ENCODE peak calls at places on chromosomes 5 and 9, in eight cellular contexts. V is foreskin fibroblast, O is retinal pigment epithelial cell, Q is GM23248, C is gastrocnemius medialis, N is aorta, J is left lung, K is astrocyte. W is an unnamed sample.

GRCh38 chr9:119698535-119698934 is 329.3 kb upstream of the BRINP1 start:
- DNase-seq in C (no peak), Q (no peak), J (no peak), K (no peak), V (no peak), N (no peak), O (no peak), W (no peak)

GRCh38 chr5:155250601-155251000 is 237.0 kb downstream of the KIF4B start:
- DNase-seq in K (no peak), N (no peak), J (no peak), Q (no peak), C (no peak), V (no peak), O (no peak), W (no peak)

GRCh38 chr9:133795049-133795448 is 56.9 kb upstream of the SARDH start:
- DNase-seq in V (no peak), J (no peak), K (no peak), C (no peak), Q (no peak), N (no peak), O (no peak), W (no peak)

GRCh38 chr5:176535655-176536131 is 1.5 kb downstream of the RNF44 start:
- DNase-seq in V (no peak), O (no peak), C (no peak), Q (peak), N (no peak), K (no peak), J (no peak), W (no peak)

GRCh38 chr5:1337490-1338195 is 7.3 kb downstream of the CLPTM1L start:
- DNase-seq in Q (no peak), C (no peak), N (peak), J (peak), K (no peak), O (no peak), V (no peak), W (no peak)

GRCh38 chr9:87792831-87793288 is 66.9 kb downstream of the CTSL start:
- DNase-seq in Q (peak), C (peak), O (peak), K (peak), J (peak), N (peak), V (peak), W (peak)

GRCh38 chr5:64502181-64502580 is 3.6 kb upstream of the RGS7BP start:
- DNase-seq in Q (no peak), C (no peak), J (no peak), V (no peak), N (no peak), K (no peak), O (no peak), W (no peak)

GRCh38 chr9:135696446-135696845 is 2.8 kb downstream of the SOHLH1 start:
- DNase-seq in K (no peak), O (no peak), Q (no peak), J (no peak), N (no peak), V (no peak), C (no peak), W (no peak)

GRCh38 chr5:7763621-7764072 is 87.3 kb downstream of the CFAP90 start:
- DNase-seq in V (no peak), J (no peak), C (peak), Q (no peak), K (no peak), O (no peak), N (no peak), W (no peak)

GRCh38 chr5:137470111-137470920 is 28.8 kb downstream of the SPOCK1 start:
- DNase-seq in K (peak), O (no peak), V (peak), Q (peak), J (no peak), N (peak), C (peak), W (no peak)

GRCh38 chr5:159533197-159533596 is 202.9 kb upstream of the IL12B start:
- DNase-seq in O (no peak), C (no peak), V (peak), J (no peak), Q (peak), N (no peak), K (peak), W (no peak)

GRCh38 chr5:141534492-141535213 is 45.8 kb downstream of the PCDHGC5 start:
- DNase-seq in N (no peak), K (no peak), Q (no peak), O (no peak), V (no peak), J (no peak), C (no peak), W (no peak)

GRCh38 chr5:69209607-69210006 is 20.2 kb downstream of the CENPH start:
- DNase-seq in N (no peak), O (no peak), C (no peak), V (no peak), J (no peak), Q (peak), K (no peak), W (no peak)

GRCh38 chr5:14750712-14751111 is 86.2 kb downstream of the OTULIN start:
- DNase-seq in V (no peak), Q (no peak), C (no peak), J (no peak), N (no peak), O (no peak), K (no peak), W (no peak)

GRCh38 chr5:6583049-6583880 is 49.6 kb downstream of the NSUN2 start:
- DNase-seq in O (peak), C (no peak), J (peak), K (no peak), N (no peak), V (peak), Q (peak), W (no peak)

GRCh38 chr5:28468121-28468520 is 1429.7 kb upstream of the CDH9 start:
- DNase-seq in Q (no peak), V (no peak), K (no peak), O (no peak), N (no peak), J (no peak), C (no peak), W (no peak)

GRCh38 chr5:58019614-58020013 is 440.3 kb downstream of the PLK2 start:
- DNase-seq in Q (no peak), K (peak), C (peak), J (no peak), O (no peak), N (peak), V (peak), W (peak)

GRCh38 chr5:4942831-4943178 is 197.3 kb upstream of the ADAMTS16 start:
- DNase-seq in V (no peak), J (no peak), Q (no peak), K (no peak), C (no peak), N (no peak), O (no peak), W (no peak)

GRCh38 chr5:17315710-17316221 is 98.3 kb downstream of the BASP1 start:
- DNase-seq in O (no peak), J (no peak), K (peak), N (no peak), C (no peak), V (peak), Q (peak), W (no peak)

GRCh38 chr5:40490464-40491083 is 189.1 kb upstream of the PTGER4 start:
- DNase-seq in Q (no peak), N (no peak), O (peak), K (no peak), V (no peak), J (no peak), C (no peak), W (no peak)

GRCh38 chr9:74645007-74645639 is 148.0 kb downstream of the RORB start:
- DNase-seq in N (no peak), Q (peak), V (no peak), J (no peak), K (no peak), O (no peak), C (no peak), W (no peak)

GRCh38 chr9:116099821-116100220 is 53.8 kb upstream of the PAPPA start:
- DNase-seq in O (no peak), V (no peak), Q (peak), J (no peak), K (peak), C (no peak), N (no peak), W (no peak)

GRCh38 chr5:54309237-54309636 is 1.1 kb downstream of the ARL15 start:
- DNase-seq in J (no peak), V (no peak), O (no peak), C (no peak), K (no peak), N (no peak), Q (peak), W (peak)

GRCh38 chr9:136093995-136094881 is 851 bp downstream of the NACC2 start:
- DNase-seq in J (peak), C (peak), K (peak), N (peak), Q (peak), O (no peak), V (peak), W (peak)

GRCh38 chr5:105970919-105971318 is 1699.8 kb downstream of the EFNA5 start:
- DNase-seq in O (no peak), Q (no peak), K (no peak), J (no peak), N (no peak), C (no peak), V (no peak), W (no peak)

GRCh38 chr5:59588922-59589321 is 304.6 kb downstream of the PDE4D start:
- DNase-seq in J (no peak), C (no peak), O (no peak), K (peak), Q (peak), V (peak), N (no peak), W (no peak)

DNA sequence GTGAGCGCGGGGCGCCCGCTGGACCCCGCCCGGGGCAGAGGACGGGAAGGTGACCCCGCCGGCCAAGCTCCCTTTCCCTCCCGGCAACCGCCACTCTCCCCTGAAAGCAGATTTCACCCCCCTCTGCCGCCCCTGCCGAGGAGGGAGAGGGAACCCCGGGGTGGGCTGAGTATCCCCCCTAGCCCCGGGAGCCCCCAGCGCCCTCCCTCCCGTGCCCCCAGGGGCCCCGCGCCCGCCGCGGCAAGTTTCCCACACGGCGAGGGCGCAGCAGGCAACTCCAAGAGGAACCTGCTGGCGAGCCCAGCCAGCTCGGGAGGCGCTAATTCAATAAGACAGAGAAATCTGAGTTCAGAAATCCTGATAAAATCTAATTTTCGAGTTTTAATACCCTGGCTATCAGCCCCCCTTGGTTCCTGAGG is 1.6 kb downstream of the NTNG2 start:
- DNase-seq in V (no peak), N (no peak), Q (peak), C (no peak), J (peak), K (no peak), O (no peak), W (no peak)
- H3K4me3 ChIP-seq in V (no peak), N (peak), Q (peak), C (peak), J (no peak), K (no peak), O (no peak), W (peak)

DNA sequence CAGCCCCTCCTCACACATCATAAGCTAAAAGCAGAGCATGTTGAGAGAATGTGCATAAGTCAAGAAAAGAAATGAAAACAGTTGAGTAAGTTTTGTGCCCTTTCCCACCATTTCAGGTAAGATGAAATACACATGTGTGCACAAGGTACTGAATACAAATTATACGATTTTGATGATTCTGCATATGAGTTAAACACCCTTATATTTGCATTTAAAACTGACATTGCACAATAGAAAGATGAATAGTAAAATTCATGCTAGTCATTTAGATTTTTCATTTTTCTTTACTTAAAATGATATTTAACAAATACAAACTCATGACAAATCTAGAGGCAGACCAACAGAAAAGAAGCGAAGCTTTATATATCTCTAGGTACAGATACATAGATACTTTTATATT is 24.9 kb upstream of the PSD2 start:
- DNase-seq in Q (no peak), C (no peak), V (no peak), O (no peak), K (no peak), J (no peak), N (no peak), W (no peak)
- H3K4me3 ChIP-seq in Q (no peak), C (no peak), V (no peak), O (no peak), K (no peak), J (no peak), N (no peak), W (no peak)

DNA sequence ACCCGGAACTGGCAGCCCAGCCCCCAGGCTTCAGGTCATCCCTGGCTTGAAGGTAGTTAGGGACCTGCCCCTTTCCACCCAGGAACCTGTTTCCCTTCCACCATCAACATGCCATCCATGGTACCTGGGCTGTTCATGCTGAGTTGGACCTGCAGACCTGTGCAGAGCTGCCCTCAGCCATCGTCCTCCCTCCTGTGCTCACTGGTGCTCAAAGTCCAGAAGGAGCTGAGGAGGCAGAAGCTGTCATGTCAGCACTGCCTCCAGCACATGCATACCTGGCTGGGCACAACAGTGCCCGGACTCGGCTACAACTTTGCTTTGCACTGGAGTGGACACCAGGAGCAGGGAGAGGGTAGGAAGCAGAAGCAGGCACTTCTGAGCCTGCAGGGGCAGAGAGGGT is 36.2 kb downstream of the BTNL8 start:
- DNase-seq in Q (no peak), J (no peak), N (no peak), C (no peak), K (no peak), O (no peak), V (no peak), W (no peak)
- H3K4me3 ChIP-seq in Q (no peak), J (no peak), N (no peak), C (no peak), K (no peak), O (no peak), V (no peak), W (no peak)

DNA sequence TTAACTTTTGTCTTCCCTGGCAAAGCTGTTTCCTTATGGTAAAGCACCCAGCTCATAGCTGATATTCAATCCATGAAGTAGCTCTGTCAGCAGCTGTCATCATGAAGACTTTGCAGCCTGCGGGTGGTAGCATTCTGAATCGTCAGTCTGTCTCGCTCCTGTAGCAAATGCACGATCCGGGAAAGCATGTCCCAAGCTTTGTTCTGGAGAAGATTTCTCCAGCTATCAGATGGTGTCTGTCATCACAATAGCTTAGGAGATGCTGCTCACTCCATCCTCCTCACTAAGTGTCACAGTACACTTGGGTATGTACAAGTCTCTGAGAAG is 191.3 kb upstream of the MSX2 start:
- DNase-seq in C (no peak), N (no peak), O (no peak), Q (no peak), K (peak), J (no peak), V (no peak), W (no peak)
- H3K4me3 ChIP-seq in C (no peak), N (no peak), O (no peak), Q (peak), K (peak), J (no peak), V (no peak), W (no peak)

GRCh38 chr9:99056876-99057664 is 47.8 kb upstream of the TGFBR1 start:
- DNase-seq in J (no peak), K (peak), V (peak), O (no peak), C (no peak), N (no peak), Q (peak), W (no peak)

GRCh38 chr9:99055384-99055783 is 49.5 kb upstream of the TGFBR1 start:
- DNase-seq in C (no peak), N (no peak), V (no peak), K (peak), Q (peak), J (no peak), O (no peak), W (no peak)

GRCh38 chr9:99056186-99056585 is 48.7 kb upstream of the TGFBR1 start:
- DNase-seq in V (no peak), J (no peak), K (no peak), Q (no peak), C (no peak), O (no peak), N (no peak), W (no peak)

GRCh38 chr9:99059074-99059894 is 45.6 kb upstream of the TGFBR1 start:
- DNase-seq in V (no peak), Q (peak), N (peak), J (no peak), O (no peak), C (peak), K (no peak), W (peak)

DNA sequence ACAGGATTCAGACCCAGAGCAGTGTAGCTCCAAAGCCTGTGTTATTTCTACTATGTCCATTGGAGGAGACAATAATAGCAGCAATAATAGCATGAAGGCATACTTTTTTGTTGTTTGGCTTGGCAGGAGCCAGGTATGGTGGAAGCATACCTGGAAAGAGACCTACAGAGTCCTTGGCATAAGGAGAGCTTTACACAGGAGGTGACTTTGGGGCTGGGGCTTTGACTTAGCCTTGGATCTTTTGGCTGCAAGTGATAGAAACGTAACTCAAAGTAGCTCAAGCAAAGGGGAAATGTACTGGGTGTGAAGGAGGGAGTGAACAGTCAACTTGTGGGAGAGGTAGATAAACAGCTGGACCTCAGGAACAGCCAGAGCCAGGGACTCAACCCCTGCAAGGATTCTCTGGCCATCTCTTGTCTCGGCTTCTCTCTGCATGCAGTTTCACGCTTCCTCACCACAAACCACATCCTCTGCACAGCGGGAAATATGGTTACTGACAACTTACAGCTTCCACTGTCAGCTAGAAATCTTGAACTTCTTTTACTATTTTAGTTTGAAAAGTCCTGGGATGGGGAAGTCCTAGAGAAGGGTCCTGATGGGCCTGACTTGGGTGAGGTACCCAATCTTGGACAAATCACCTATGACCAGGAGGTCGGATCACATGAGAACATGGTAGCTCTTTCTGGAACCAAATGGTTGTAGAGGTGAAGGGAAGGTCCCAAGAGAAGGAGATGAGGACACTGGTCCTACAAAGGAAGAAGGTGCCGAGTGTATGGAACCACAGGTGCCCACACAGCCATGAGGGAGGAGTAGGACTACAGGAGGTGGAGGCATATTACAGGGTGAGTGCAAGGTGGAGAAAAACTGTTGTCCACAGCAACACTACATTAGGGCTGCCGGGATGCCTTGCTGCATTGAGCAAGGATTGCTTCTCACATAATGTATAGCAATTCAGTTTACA is 47.0 kb upstream of the TGFBR1 start:
- DNase-seq in N (peak), Q (peak), K (peak), C (no peak), O (no peak), V (peak), J (no peak), W (peak)
- H3K4me3 ChIP-seq in N (no peak), Q (no peak), K (peak), C (no peak), O (no peak), V (no peak), J (no peak), W (no peak)

DNA sequence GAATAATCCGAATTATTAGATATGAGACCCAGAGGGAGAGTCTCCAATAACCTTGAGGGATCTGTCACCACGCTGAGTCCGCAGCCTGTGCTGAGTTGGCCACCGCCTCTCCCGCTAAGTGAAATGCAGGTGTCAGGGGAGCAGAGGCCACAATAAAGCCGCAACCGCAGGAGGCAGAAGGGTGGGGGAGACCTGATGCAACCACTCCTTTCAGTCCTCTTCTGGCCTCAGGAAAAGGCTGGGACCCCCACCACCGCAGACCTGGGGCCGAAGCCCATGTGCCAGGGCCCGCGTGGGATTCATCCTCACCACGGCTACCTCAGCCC is 562 bp downstream of the MAP1B start:
- DNase-seq in Q (no peak), N (peak), C (no peak), O (no peak), J (no peak), K (no peak), V (no peak), W (no peak)
- H3K4me3 ChIP-seq in Q (peak), N (peak), C (peak), O (peak), J (peak), K (peak), V (peak), W (peak)

GRCh38 chr9:97501972-97502221 is 431 bp downstream of the TMOD1 start:
- DNase-seq in C (no peak), O (no peak), V (no peak), Q (no peak), J (no peak), N (no peak), K (no peak), W (no peak)

GRCh38 chr9:97502222-97502983 is 937 bp downstream of the TMOD1 start:
- DNase-seq in J (peak), Q (no peak), N (no peak), V (no peak), C (peak), O (no peak), K (no peak), W (no peak)

GRCh38 chr9:97500263-97500662 is 1.2 kb upstream of the TMOD1 start:
- DNase-seq in V (no peak), C (no peak), N (no peak), J (no peak), Q (no peak), O (no peak), K (no peak), W (no peak)

GRCh38 chr9:97500765-97501176 is 695 bp upstream of the TMOD1 start:
- DNase-seq in Q (no peak), O (no peak), J (no peak), K (no peak), N (no peak), C (no peak), V (no peak), W (no peak)

GRCh38 chr9:97501177-97501971 is at the start of gene TMOD1:
- DNase-seq in K (peak), Q (peak), J (peak), V (peak), N (peak), O (no peak), C (peak), W (peak)
- H3K4me3 ChIP-seq in K (peak), Q (peak), J (peak), V (peak), N (peak), O (peak), C (peak), W (peak)

W was measured in colonic mucosa.